ENCODE peak calls at places on chromosomes 12 and 14, in seven cellular contexts. E is H7; J is kidney epithelial cell; S is astrocyte of the spinal cord; B is CD4-positive, CD25-positive, alpha-beta regulatory T cell; A is A549; F is cardiac fibroblast. C is an unnamed sample.
A peak's percentile ranks its signal among the peaks of the same experiment; 100 is the strongest.

GRCh38 chr14:31380106-31380505 is 40.2 kb downstream of the HEATR5A start:
- DNase-seq in E (no peak), J (no peak), S (no peak), B (no peak), A (no peak), F (peak; percentile 40), C (no peak)

GRCh38 chr14:89813485-89814080 is 140.9 kb downstream of the EFCAB11 start:
- DNase-seq in E (no peak), J (peak; percentile 26), S (peak; percentile 94), B (no peak), A (no peak), F (peak; percentile 69), C (peak; percentile 74)

GRCh38 chr12:66813137-66813867 is 134.4 kb upstream of the GRIP1 start:
- DNase-seq in E (no peak), J (peak; percentile 21), S (no peak), B (peak; percentile 1), A (no peak), F (no peak), C (no peak)

GRCh38 chr12:127025545-127025944 is 1241.4 kb upstream of the TMEM132C start:
- DNase-seq in E (no peak), J (no peak), S (peak; percentile 8), B (no peak), A (peak; percentile 9), F (no peak), C (no peak)

GRCh38 chr12:54038760-54039414 is 6.0 kb downstream of the HOXC5 start:
- DNase-seq in E (no peak), J (no peak), S (no peak), B (no peak), A (no peak), F (no peak), C (no peak)

GRCh38 chr12:63989301-63989845 is 144.9 kb downstream of the SRGAP1 start:
- DNase-seq in E (no peak), J (peak; percentile 38), S (peak; percentile 70), B (no peak), A (no peak), F (peak; percentile 54), C (no peak)

GRCh38 chr14:58828298-58828697 is 190.5 kb downstream of the DACT1 start:
- DNase-seq in E (no peak), J (no peak), S (no peak), B (no peak), A (no peak), F (no peak), C (no peak)

GRCh38 chr14:92448786-92449185 is 64.8 kb upstream of the RIN3 start:
- DNase-seq in E (no peak), J (no peak), S (no peak), B (no peak), A (no peak), F (no peak), C (no peak)

GRCh38 chr12:25054076-25054782 is 105.3 kb upstream of the BCAT1 start:
- DNase-seq in E (no peak), J (no peak), S (peak; percentile 10), B (no peak), A (peak; percentile 6), F (no peak), C (no peak)

GRCh38 chr14:69657961-69658360 is 46.6 kb downstream of the SUSD6 start:
- DNase-seq in E (peak; percentile 27), J (no peak), S (peak; percentile 60), B (no peak), A (no peak), F (peak; percentile 59), C (no peak)

DNA sequence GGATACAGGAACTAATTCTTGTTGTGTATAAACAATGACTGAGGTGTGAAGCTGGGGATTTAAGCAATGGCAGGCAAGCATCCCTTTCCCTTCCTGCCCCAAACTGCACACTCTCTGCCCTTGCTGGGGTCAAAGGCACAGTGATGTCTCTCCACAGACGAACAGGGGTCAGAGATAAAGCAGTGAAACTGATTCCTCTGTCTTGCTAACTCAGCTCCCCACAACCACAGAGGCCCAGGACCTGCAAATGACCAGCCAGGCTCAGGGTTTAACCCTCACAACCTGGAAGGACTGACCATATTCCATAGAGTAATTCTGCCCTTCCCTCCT is 67.2 kb downstream of the CCDC88C start:
- DNase-seq in E (no peak), J (no peak), S (no peak), B (no peak), A (no peak), F (no peak), C (no peak)
- H3K4me3 ChIP-seq in E (no peak overlapping the region), J (no peak overlapping the region), S (no peak overlapping the region), B (peak overlapping the region; percentile 79), A (no peak overlapping the region), F (no peak overlapping the region), C (no peak overlapping the region)

DNA sequence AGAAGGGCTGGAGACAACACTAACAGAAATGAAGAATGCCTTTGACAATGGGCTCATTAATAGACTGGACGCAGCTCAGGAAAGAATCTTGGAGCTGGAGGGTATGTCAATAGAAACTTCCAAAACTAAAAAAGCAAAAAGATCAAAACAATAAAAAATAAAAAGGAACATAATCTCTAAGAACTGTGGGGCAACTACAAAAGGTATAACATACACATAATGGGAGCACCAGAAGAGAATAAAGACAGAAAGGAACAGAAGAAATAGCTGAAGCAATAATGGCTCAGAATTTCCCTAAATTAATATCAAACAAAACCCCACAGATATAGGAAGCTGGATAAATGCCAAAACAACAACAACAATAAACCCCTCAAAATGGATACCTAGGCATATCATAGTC is 124.1 kb upstream of the ABCD2 start:
- DNase-seq in E (no peak), J (no peak), S (no peak), B (no peak), A (no peak), F (no peak), C (no peak)
- H3K4me3 ChIP-seq in E (no peak overlapping the region), J (no peak overlapping the region), S (no peak overlapping the region), B (no peak overlapping the region), A (no peak overlapping the region), F (no peak overlapping the region), C (no peak overlapping the region)

GRCh38 chr14:83004456-83005006 is 1470.9 kb upstream of the SEL1L start:
- DNase-seq in E (no peak), J (no peak), S (no peak), B (no peak), A (no peak), F (no peak), C (no peak)
- H3K4me3 ChIP-seq in E (no peak overlapping the region), J (no peak overlapping the region), S (no peak overlapping the region), B (no peak overlapping the region), A (no peak overlapping the region), F (no peak overlapping the region), C (no peak overlapping the region)

DNA sequence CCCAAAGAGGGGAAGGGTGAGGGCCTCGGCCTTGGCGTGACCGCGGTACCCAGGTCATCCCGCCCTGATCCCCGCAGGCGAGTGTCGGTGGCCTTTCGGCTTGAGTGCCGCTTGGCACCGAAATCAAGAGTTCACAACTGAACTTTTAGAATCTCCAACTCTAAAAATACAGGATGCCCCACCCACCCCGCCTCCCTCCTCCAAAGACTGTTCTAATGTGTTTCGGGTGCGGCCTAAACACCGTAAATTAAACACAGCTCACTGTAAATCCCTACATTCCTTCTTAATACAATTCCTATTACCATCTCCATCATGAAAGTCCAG is 11.4 kb downstream of the SCNN1A start:
- DNase-seq in E (no peak), J (no peak), S (no peak), B (no peak), A (no peak), F (no peak), C (no peak)
- H3K4me3 ChIP-seq in E (peak overlapping the region; percentile 57), J (peak overlapping the region; percentile 43), S (no peak overlapping the region), B (peak overlapping the region; percentile 18), A (peak overlapping the region; percentile 65), F (no peak overlapping the region), C (no peak overlapping the region)

DNA sequence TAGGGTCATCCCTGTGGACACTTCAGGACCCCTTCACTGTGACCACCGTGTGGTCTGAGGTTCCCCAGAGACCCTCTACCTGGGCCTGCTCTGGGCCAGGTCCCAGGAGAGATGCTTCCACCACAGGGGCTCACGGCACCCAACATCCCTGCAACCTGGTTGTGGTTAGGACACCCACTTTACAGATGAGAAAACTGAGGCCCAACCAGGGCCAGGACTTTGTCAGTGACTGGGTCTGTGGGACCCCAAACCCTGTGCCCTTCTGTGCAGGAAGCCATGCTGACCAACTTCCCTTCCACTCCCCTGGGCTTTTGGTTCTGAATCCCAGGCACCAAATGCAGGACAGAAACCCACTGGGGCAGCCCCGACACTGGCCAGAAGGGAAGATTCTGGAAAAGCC is 21.6 kb downstream of the BEGAIN start:
- DNase-seq in E (no peak), J (no peak), S (no peak), B (no peak), A (no peak), F (no peak), C (no peak)
- H3K4me3 ChIP-seq in E (no peak overlapping the region), J (no peak overlapping the region), S (no peak overlapping the region), B (no peak overlapping the region), A (no peak overlapping the region), F (no peak overlapping the region), C (no peak overlapping the region)

GRCh38 chr12:46717159-46717558 is 108.6 kb downstream of the SLC38A4 start:
- DNase-seq in E (no peak), J (no peak), S (no peak), B (no peak), A (no peak), F (no peak), C (no peak)

GRCh38 chr12:46710125-46710743 is 115.6 kb downstream of the SLC38A4 start:
- DNase-seq in E (no peak), J (no peak), S (no peak), B (no peak), A (no peak), F (no peak), C (no peak)

GRCh38 chr12:46711756-46712155 is 114.0 kb downstream of the SLC38A4 start:
- DNase-seq in E (no peak), J (no peak), S (no peak), B (no peak), A (no peak), F (peak; percentile 24), C (no peak)
- H3K4me3 ChIP-seq in E (no peak overlapping the region), J (no peak overlapping the region), S (no peak overlapping the region), B (no peak overlapping the region), A (no peak overlapping the region), F (no peak overlapping the region), C (no peak overlapping the region)

DNA sequence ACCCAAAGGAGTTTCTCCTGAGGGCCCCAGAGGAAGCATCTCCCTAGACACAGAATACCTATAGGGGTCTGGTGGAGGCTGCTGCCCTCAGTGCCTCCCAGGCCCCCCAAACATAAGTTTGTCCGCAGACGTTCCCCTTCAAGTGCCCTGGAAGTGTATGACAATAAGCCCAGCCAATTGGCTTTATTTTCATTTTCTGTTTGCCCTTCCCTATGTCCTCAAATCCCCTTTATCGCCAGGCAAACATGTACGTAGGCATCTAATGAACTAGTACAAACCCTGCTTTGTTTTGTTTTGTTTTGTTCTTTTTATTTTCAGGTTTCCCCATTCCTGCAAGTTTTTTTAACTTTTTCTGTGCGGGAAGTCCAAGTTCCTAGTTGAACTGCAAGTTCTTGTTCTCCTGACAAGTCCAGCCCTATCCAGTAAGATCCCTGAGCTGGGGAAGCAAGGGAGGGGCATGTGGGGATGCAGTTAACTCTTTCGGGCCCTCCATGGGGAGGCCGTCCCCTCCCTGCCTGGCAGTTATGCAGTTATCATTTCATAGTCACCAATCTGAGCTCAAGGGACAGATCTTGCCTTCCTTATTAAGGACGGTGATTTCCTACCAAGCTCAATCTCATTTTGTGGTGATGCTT is 141.9 kb downstream of the KCNA5 start:
- DNase-seq in E (no peak), J (no peak), S (no peak), B (no peak), A (no peak), F (no peak), C (no peak)
- H3K4me3 ChIP-seq in E (no peak overlapping the region), J (no peak overlapping the region), S (no peak overlapping the region), B (no peak overlapping the region), A (no peak overlapping the region), F (no peak overlapping the region), C (no peak overlapping the region)

C was measured in skeletal muscle cell.